ENCODE peak calls at places on chromosomes 2 and 18, in five cellular contexts. M, V, Q, P and K are unnamed samples.

GRCh38 chr2:231521-232185 is 32.2 kb downstream of the SH3YL1 start:
- DNase-seq in P (no peak), V (no peak), Q (no peak), M (no peak), K (no peak)

GRCh38 chr2:226423498-226423960 is 376.1 kb downstream of the IRS1 start:
- DNase-seq in M (peak), P (no peak), V (peak), Q (no peak), K (no peak)

GRCh38 chr2:203804070-203804469 is 63.5 kb upstream of the CTLA4 start:
- DNase-seq in P (no peak), Q (peak), M (peak), V (no peak), K (peak)

GRCh38 chr2:219118504-219118903 is 42.1 kb downstream of the NHEJ1 start:
- DNase-seq in V (no peak), Q (no peak), P (no peak), M (no peak), K (no peak)

GRCh38 chr18:55430026-55430425 is 158.0 kb downstream of the TCF4 start:
- DNase-seq in Q (no peak), V (no peak), P (no peak), M (no peak), K (peak)

GRCh38 chr2:223306371-223306770 is 254.4 kb downstream of the KCNE4 start:
- DNase-seq in Q (peak), M (no peak), V (no peak), P (peak), K (no peak)

GRCh38 chr2:19127616-19128015 is 230.8 kb downstream of the OSR1 start:
- DNase-seq in P (no peak), V (no peak), Q (no peak), M (no peak), K (no peak)

GRCh38 chr18:67385455-67385854 is 131.1 kb downstream of the DSEL start:
- DNase-seq in P (no peak), M (no peak), V (no peak), Q (peak), K (no peak)

GRCh38 chr2:102238039-102238756 is 51.4 kb downstream of the IL1RL2 start:
- DNase-seq in Q (peak), P (no peak), M (no peak), V (no peak), K (no peak)